ENCODE peak calls at places on chromosomes 13 and 19, in six cellular contexts. T is T-helper 9 cell; N is activated CD4-positive, alpha-beta T cell treated with anti-CD3 and anti-CD28 coated beads, Interleukin-2, amount 50 U/mL, for 48 hours; U is thoracic aorta; K is tibial artery; P is CD4-positive, CD25-positive, alpha-beta regulatory T cell. E is an unnamed sample.

GRCh38 chr13:113877149-113877990 is 13.5 kb upstream of the GAS6 start:
- DNase-seq in T (no peak), N (no peak), U (no peak), K (no peak), P (no peak), E (no peak)

GRCh38 chr13:110653851-110654250 is 38.5 kb downstream of the NAXD start:
- DNase-seq in T (no peak), N (no peak), U (no peak), K (no peak), P (no peak), E (no peak)

GRCh38 chr19:12995596-12996541 is 594 bp downstream of the NFIX start:
- DNase-seq in T (no peak), N (no peak), U (no peak), K (no peak), P (no peak), E (peak; percentile 91)

GRCh38 chr19:43699506-43700367 is 16.1 kb upstream of the IRGC start:
- DNase-seq in T (no peak), N (no peak), U (no peak), K (no peak), P (no peak), E (peak; percentile 91)

GRCh38 chr19:54315956-54316355 is 3.0 kb upstream of the LILRA5 start:
- DNase-seq in T (no peak), N (no peak), U (no peak), K (no peak), P (no peak), E (no peak)

GRCh38 chr13:73465629-73465974 is 406.8 kb downstream of the KLF5 start:
- DNase-seq in T (no peak), N (no peak), U (no peak), K (no peak), P (no peak), E (no peak)

GRCh38 chr13:103188688-103189326 is 122.6 kb upstream of the SLC10A2 start:
- DNase-seq in T (no peak), N (no peak), U (no peak), K (no peak), P (peak; percentile 3), E (no peak)

GRCh38 chr19:53394522-53394973 is 401 bp upstream of the ZNF765 start:
- DNase-seq in T (no peak), N (no peak), U (peak; percentile 18), K (peak; percentile 72), P (no peak), E (peak; percentile 65)

GRCh38 chr19:2181618-2181997 is 17.9 kb downstream of the DOT1L start:
- DNase-seq in T (no peak), N (no peak), U (no peak), K (no peak), P (no peak), E (no peak)

GRCh38 chr19:18433039-18433691 is 4.8 kb downstream of the ISYNA1 start:
- DNase-seq in T (no peak), N (no peak), U (no peak), K (peak; percentile 78), P (no peak), E (peak; percentile 89)

GRCh38 chr19:49097453-49098288 is 12.4 kb downstream of the SNRNP70 start:
- DNase-seq in T (peak; percentile 57), N (peak; percentile 66), U (no peak), K (peak; percentile 79), P (peak; percentile 80), E (peak; percentile 92)

GRCh38 chr19:18762125-18763023 is 28.7 kb downstream of the COMP start:
- DNase-seq in T (no peak), N (no peak), U (no peak), K (peak; percentile 80), P (no peak), E (peak; percentile 92)

GRCh38 chr19:49061445-49061844 is 3.2 kb downstream of the NTF4 start:
- DNase-seq in T (no peak), N (no peak), U (no peak), K (no peak), P (no peak), E (peak; percentile 43)

GRCh38 chr13:68888832-68889231 is 1218.8 kb upstream of the ATXN8OS start:
- DNase-seq in T (no peak), N (no peak), U (no peak), K (no peak), P (no peak), E (no peak)

GRCh38 chr19:35318679-35319448 is 10.1 kb upstream of the CD22 start:
- DNase-seq in T (no peak), N (no peak), U (peak; percentile 13), K (peak; percentile 77), P (no peak), E (no peak)

GRCh38 chr13:54845351-54845965 is 1816.8 kb downstream of the OLFM4 start:
- DNase-seq in T (no peak), N (no peak), U (no peak), K (no peak), P (no peak), E (no peak)

GRCh38 chr13:66805657-66806056 is 424.5 kb downstream of the PCDH9 start:
- DNase-seq in T (no peak), N (no peak), U (no peak), K (no peak), P (no peak), E (no peak)

GRCh38 chr13:20058476-20058875 is 99.9 kb downstream of the ZMYM2 start:
- DNase-seq in T (no peak), N (no peak), U (no peak), K (no peak), P (no peak), E (no peak)

GRCh38 chr19:44576843-44577565 is 36.4 kb upstream of the IGSF23 start:
- DNase-seq in T (no peak), N (peak; percentile 12), U (no peak), K (no peak), P (no peak), E (peak; percentile 58)

GRCh38 chr19:51566489-51567100 is 4.5 kb upstream of the ZNF175 start:
- DNase-seq in T (no peak), N (no peak), U (no peak), K (no peak), P (no peak), E (no peak)

GRCh38 chr13:99993660-99994455 is 12.3 kb downstream of the ZIC2 start:
- DNase-seq in T (no peak), N (no peak), U (no peak), K (no peak), P (no peak), E (peak; percentile 42)

GRCh38 chr19:12733369-12733896 is 1.1 kb downstream of the TRIR start:
- DNase-seq in T (no peak), N (peak; percentile 57), U (no peak), K (no peak), P (peak; percentile 73), E (peak; percentile 76)

GRCh38 chr19:850221-850978 is 1.7 kb upstream of the ELANE start:
- DNase-seq in T (no peak), N (no peak), U (peak; percentile 61), K (peak; percentile 96), P (no peak), E (peak; percentile 77)

GRCh38 chr13:81779896-81780295 is 1439.0 kb upstream of the SPRY2 start:
- DNase-seq in T (no peak), N (no peak), U (no peak), K (no peak), P (no peak), E (no peak)

GRCh38 chr13:113980489-113981064 is 6.7 kb upstream of the C13orf46 start:
- DNase-seq in T (no peak), N (no peak), U (no peak), K (peak; percentile 44), P (no peak), E (no peak)

GRCh38 chr19:49233163-49233562 is 75.6 kb downstream of the TRPM4 start:
- DNase-seq in T (no peak), N (no peak), U (no peak), K (no peak), P (no peak), E (no peak)

GRCh38 chr19:43759515-43759914 is 4.8 kb upstream of the SMG9 start:
- DNase-seq in T (no peak), N (no peak), U (no peak), K (no peak), P (no peak), E (no peak)

GRCh38 chr19:32720216-32720935 is 809 bp downstream of the TDRD12 start:
- DNase-seq in T (no peak), N (no peak), U (no peak), K (no peak), P (no peak), E (peak; percentile 83)

GRCh38 chr19:30824809-30825208 is 452.6 kb downstream of the ZNF536 start:
- DNase-seq in T (no peak), N (no peak), U (no peak), K (no peak), P (no peak), E (no peak)

E was measured in H7.